ENCODE peak calls at places on chromosomes 2 and 18, in nine cellular contexts. One of them, this sample, is unnamed.

GRCh38 chr2:189369566-189369965 is 71.7 kb upstream of the WDR75 start:
- DNase-seq in islet precursor cell: no peak
- DNase-seq in pancreas: no peak
- DNase-seq in activated naive CD4-positive, alpha-beta T cell treated with anti-CD3 and anti-CD28 coated beads, Interleukin-2, amount 10 ng/mL, durations not matched to agents 7 days and 5 days: no peak
- DNase-seq in NCI-H1105: no peak
- DNase-seq in CD4-positive, alpha-beta T cell: no peak
- DNase-seq in mammary epithelial cell: peak
- DNase-seq in anterior cingulate cortex: no peak
- DNase-seq in activated CD4-positive, alpha-beta T cell treated with anti-CD3 and anti-CD28 coated beads, Interleukin-2, amount 50 U/mL, for 24 hours: no peak
- DNase-seq in this sample: peak

GRCh38 chr2:117935954-117936353 is 77.9 kb downstream of the CCDC93 start:
- DNase-seq in pancreas: no peak
- DNase-seq in islet precursor cell: peak
- DNase-seq in NCI-H1105: no peak
- DNase-seq in activated CD4-positive, alpha-beta T cell treated with anti-CD3 and anti-CD28 coated beads, Interleukin-2, amount 50 U/mL, for 24 hours: no peak
- DNase-seq in anterior cingulate cortex: no peak
- DNase-seq in activated naive CD4-positive, alpha-beta T cell treated with anti-CD3 and anti-CD28 coated beads, Interleukin-2, amount 10 ng/mL, durations not matched to agents 7 days and 5 days: no peak
- DNase-seq in CD4-positive, alpha-beta T cell: no peak
- DNase-seq in mammary epithelial cell: no peak
- DNase-seq in this sample: no peak

GRCh38 chr2:67797801-67798535 is 264.8 kb downstream of the C1D start:
- DNase-seq in activated naive CD4-positive, alpha-beta T cell treated with anti-CD3 and anti-CD28 coated beads, Interleukin-2, amount 10 ng/mL, durations not matched to agents 7 days and 5 days: no peak
- DNase-seq in CD4-positive, alpha-beta T cell: no peak
- DNase-seq in mammary epithelial cell: peak
- DNase-seq in islet precursor cell: no peak
- DNase-seq in NCI-H1105: peak
- DNase-seq in pancreas: no peak
- DNase-seq in activated CD4-positive, alpha-beta T cell treated with anti-CD3 and anti-CD28 coated beads, Interleukin-2, amount 50 U/mL, for 24 hours: no peak
- DNase-seq in anterior cingulate cortex: no peak
- DNase-seq in this sample: peak

GRCh38 chr18:75836516-75836915 is 409.0 kb upstream of the SMIM21 start:
- DNase-seq in activated naive CD4-positive, alpha-beta T cell treated with anti-CD3 and anti-CD28 coated beads, Interleukin-2, amount 10 ng/mL, durations not matched to agents 7 days and 5 days: no peak
- DNase-seq in CD4-positive, alpha-beta T cell: no peak
- DNase-seq in NCI-H1105: no peak
- DNase-seq in mammary epithelial cell: no peak
- DNase-seq in anterior cingulate cortex: no peak
- DNase-seq in pancreas: no peak
- DNase-seq in activated CD4-positive, alpha-beta T cell treated with anti-CD3 and anti-CD28 coated beads, Interleukin-2, amount 50 U/mL, for 24 hours: no peak
- DNase-seq in islet precursor cell: no peak
- DNase-seq in this sample: no peak

GRCh38 chr2:101400048-101400447 is 12.7 kb upstream of the CREG2 start:
- DNase-seq in CD4-positive, alpha-beta T cell: no peak
- DNase-seq in pancreas: no peak
- DNase-seq in mammary epithelial cell: peak
- DNase-seq in NCI-H1105: no peak
- DNase-seq in islet precursor cell: no peak
- DNase-seq in activated CD4-positive, alpha-beta T cell treated with anti-CD3 and anti-CD28 coated beads, Interleukin-2, amount 50 U/mL, for 24 hours: no peak
- DNase-seq in anterior cingulate cortex: no peak
- DNase-seq in activated naive CD4-positive, alpha-beta T cell treated with anti-CD3 and anti-CD28 coated beads, Interleukin-2, amount 10 ng/mL, durations not matched to agents 7 days and 5 days: no peak
- DNase-seq in this sample: peak

GRCh38 chr2:207075456-207075855 is 90.3 kb downstream of the KLF7 start:
- DNase-seq in islet precursor cell: no peak
- DNase-seq in pancreas: no peak
- DNase-seq in activated CD4-positive, alpha-beta T cell treated with anti-CD3 and anti-CD28 coated beads, Interleukin-2, amount 50 U/mL, for 24 hours: no peak
- DNase-seq in anterior cingulate cortex: no peak
- DNase-seq in mammary epithelial cell: no peak
- DNase-seq in NCI-H1105: no peak
- DNase-seq in CD4-positive, alpha-beta T cell: no peak
- DNase-seq in activated naive CD4-positive, alpha-beta T cell treated with anti-CD3 and anti-CD28 coated beads, Interleukin-2, amount 10 ng/mL, durations not matched to agents 7 days and 5 days: no peak
- DNase-seq in this sample: no peak

GRCh38 chr2:42957109-42958035 is 165.0 kb upstream of the HAAO start:
- DNase-seq in activated naive CD4-positive, alpha-beta T cell treated with anti-CD3 and anti-CD28 coated beads, Interleukin-2, amount 10 ng/mL, durations not matched to agents 7 days and 5 days: no peak
- DNase-seq in CD4-positive, alpha-beta T cell: no peak
- DNase-seq in activated CD4-positive, alpha-beta T cell treated with anti-CD3 and anti-CD28 coated beads, Interleukin-2, amount 50 U/mL, for 24 hours: no peak
- DNase-seq in pancreas: no peak
- DNase-seq in islet precursor cell: no peak
- DNase-seq in mammary epithelial cell: peak
- DNase-seq in NCI-H1105: no peak
- DNase-seq in anterior cingulate cortex: no peak
- DNase-seq in this sample: peak

GRCh38 chr2:231415029-231415428 is 19.5 kb downstream of the B3GNT7 start:
- DNase-seq in CD4-positive, alpha-beta T cell: no peak
- DNase-seq in mammary epithelial cell: no peak
- DNase-seq in islet precursor cell: no peak
- DNase-seq in NCI-H1105: no peak
- DNase-seq in activated naive CD4-positive, alpha-beta T cell treated with anti-CD3 and anti-CD28 coated beads, Interleukin-2, amount 10 ng/mL, durations not matched to agents 7 days and 5 days: peak
- DNase-seq in anterior cingulate cortex: no peak
- DNase-seq in activated CD4-positive, alpha-beta T cell treated with anti-CD3 and anti-CD28 coated beads, Interleukin-2, amount 50 U/mL, for 24 hours: no peak
- DNase-seq in pancreas: no peak
- DNase-seq in this sample: no peak

GRCh38 chr2:231300020-231300721 is 95.3 kb upstream of the B3GNT7 start:
- DNase-seq in CD4-positive, alpha-beta T cell: no peak
- DNase-seq in NCI-H1105: no peak
- DNase-seq in mammary epithelial cell: no peak
- DNase-seq in islet precursor cell: no peak
- DNase-seq in activated CD4-positive, alpha-beta T cell treated with anti-CD3 and anti-CD28 coated beads, Interleukin-2, amount 50 U/mL, for 24 hours: no peak
- DNase-seq in anterior cingulate cortex: no peak
- DNase-seq in activated naive CD4-positive, alpha-beta T cell treated with anti-CD3 and anti-CD28 coated beads, Interleukin-2, amount 10 ng/mL, durations not matched to agents 7 days and 5 days: no peak
- DNase-seq in pancreas: peak
- DNase-seq in this sample: peak

GRCh38 chr2:205887637-205888036 is 198.3 kb downstream of the INO80D start:
- DNase-seq in CD4-positive, alpha-beta T cell: no peak
- DNase-seq in pancreas: no peak
- DNase-seq in islet precursor cell: no peak
- DNase-seq in mammary epithelial cell: no peak
- DNase-seq in activated CD4-positive, alpha-beta T cell treated with anti-CD3 and anti-CD28 coated beads, Interleukin-2, amount 50 U/mL, for 24 hours: no peak
- DNase-seq in NCI-H1105: no peak
- DNase-seq in activated naive CD4-positive, alpha-beta T cell treated with anti-CD3 and anti-CD28 coated beads, Interleukin-2, amount 10 ng/mL, durations not matched to agents 7 days and 5 days: no peak
- DNase-seq in anterior cingulate cortex: no peak
- DNase-seq in this sample: no peak

GRCh38 chr2:238700122-238700457 is 147.8 kb upstream of the TWIST2 start:
- DNase-seq in activated naive CD4-positive, alpha-beta T cell treated with anti-CD3 and anti-CD28 coated beads, Interleukin-2, amount 10 ng/mL, durations not matched to agents 7 days and 5 days: no peak
- DNase-seq in anterior cingulate cortex: no peak
- DNase-seq in CD4-positive, alpha-beta T cell: no peak
- DNase-seq in islet precursor cell: peak
- DNase-seq in activated CD4-positive, alpha-beta T cell treated with anti-CD3 and anti-CD28 coated beads, Interleukin-2, amount 50 U/mL, for 24 hours: no peak
- DNase-seq in pancreas: no peak
- DNase-seq in mammary epithelial cell: no peak
- DNase-seq in NCI-H1105: no peak
- DNase-seq in this sample: peak

GRCh38 chr2:110903548-110903947 is 171.2 kb downstream of the ACOXL start:
- DNase-seq in islet precursor cell: no peak
- DNase-seq in mammary epithelial cell: no peak
- DNase-seq in CD4-positive, alpha-beta T cell: no peak
- DNase-seq in activated naive CD4-positive, alpha-beta T cell treated with anti-CD3 and anti-CD28 coated beads, Interleukin-2, amount 10 ng/mL, durations not matched to agents 7 days and 5 days: no peak
- DNase-seq in NCI-H1105: no peak
- DNase-seq in activated CD4-positive, alpha-beta T cell treated with anti-CD3 and anti-CD28 coated beads, Interleukin-2, amount 50 U/mL, for 24 hours: no peak
- DNase-seq in anterior cingulate cortex: no peak
- DNase-seq in pancreas: no peak
- DNase-seq in this sample: no peak

GRCh38 chr2:190805126-190805525 is 75.5 kb upstream of the GLS start:
- DNase-seq in pancreas: no peak
- DNase-seq in activated naive CD4-positive, alpha-beta T cell treated with anti-CD3 and anti-CD28 coated beads, Interleukin-2, amount 10 ng/mL, durations not matched to agents 7 days and 5 days: no peak
- DNase-seq in mammary epithelial cell: no peak
- DNase-seq in anterior cingulate cortex: no peak
- DNase-seq in NCI-H1105: no peak
- DNase-seq in activated CD4-positive, alpha-beta T cell treated with anti-CD3 and anti-CD28 coated beads, Interleukin-2, amount 50 U/mL, for 24 hours: no peak
- DNase-seq in CD4-positive, alpha-beta T cell: no peak
- DNase-seq in islet precursor cell: no peak
- DNase-seq in this sample: no peak

GRCh38 chr18:63302647-63303405 is 16.7 kb downstream of the BCL2 start:
- DNase-seq in pancreas: no peak
- DNase-seq in anterior cingulate cortex: no peak
- DNase-seq in NCI-H1105: no peak
- DNase-seq in islet precursor cell: no peak
- DNase-seq in CD4-positive, alpha-beta T cell: no peak
- DNase-seq in activated CD4-positive, alpha-beta T cell treated with anti-CD3 and anti-CD28 coated beads, Interleukin-2, amount 50 U/mL, for 24 hours: no peak
- DNase-seq in mammary epithelial cell: no peak
- DNase-seq in activated naive CD4-positive, alpha-beta T cell treated with anti-CD3 and anti-CD28 coated beads, Interleukin-2, amount 10 ng/mL, durations not matched to agents 7 days and 5 days: no peak
- DNase-seq in this sample: peak

GRCh38 chr2:33432871-33433270 is 43.6 kb upstream of the RASGRP3 start:
- DNase-seq in activated CD4-positive, alpha-beta T cell treated with anti-CD3 and anti-CD28 coated beads, Interleukin-2, amount 50 U/mL, for 24 hours: no peak
- DNase-seq in mammary epithelial cell: no peak
- DNase-seq in islet precursor cell: no peak
- DNase-seq in activated naive CD4-positive, alpha-beta T cell treated with anti-CD3 and anti-CD28 coated beads, Interleukin-2, amount 10 ng/mL, durations not matched to agents 7 days and 5 days: no peak
- DNase-seq in pancreas: no peak
- DNase-seq in NCI-H1105: no peak
- DNase-seq in anterior cingulate cortex: no peak
- DNase-seq in CD4-positive, alpha-beta T cell: no peak
- DNase-seq in this sample: no peak

GRCh38 chr2:98634406-98635092 is 26.2 kb downstream of the UNC50 start:
- DNase-seq in NCI-H1105: no peak
- DNase-seq in islet precursor cell: peak
- DNase-seq in CD4-positive, alpha-beta T cell: no peak
- DNase-seq in pancreas: no peak
- DNase-seq in anterior cingulate cortex: no peak
- DNase-seq in mammary epithelial cell: peak
- DNase-seq in activated CD4-positive, alpha-beta T cell treated with anti-CD3 and anti-CD28 coated beads, Interleukin-2, amount 50 U/mL, for 24 hours: peak
- DNase-seq in activated naive CD4-positive, alpha-beta T cell treated with anti-CD3 and anti-CD28 coated beads, Interleukin-2, amount 10 ng/mL, durations not matched to agents 7 days and 5 days: peak
- DNase-seq in this sample: peak

GRCh38 chr2:71690876-71691275 is 237.5 kb downstream of the DYSF start:
- DNase-seq in CD4-positive, alpha-beta T cell: no peak
- DNase-seq in islet precursor cell: peak
- DNase-seq in activated CD4-positive, alpha-beta T cell treated with anti-CD3 and anti-CD28 coated beads, Interleukin-2, amount 50 U/mL, for 24 hours: no peak
- DNase-seq in mammary epithelial cell: no peak
- DNase-seq in pancreas: no peak
- DNase-seq in activated naive CD4-positive, alpha-beta T cell treated with anti-CD3 and anti-CD28 coated beads, Interleukin-2, amount 10 ng/mL, durations not matched to agents 7 days and 5 days: no peak
- DNase-seq in NCI-H1105: no peak
- DNase-seq in anterior cingulate cortex: no peak
- DNase-seq in this sample: no peak

GRCh38 chr2:197079832-197080555 is 153.5 kb upstream of the PGAP1 start:
- DNase-seq in pancreas: no peak
- DNase-seq in mammary epithelial cell: no peak
- DNase-seq in activated naive CD4-positive, alpha-beta T cell treated with anti-CD3 and anti-CD28 coated beads, Interleukin-2, amount 10 ng/mL, durations not matched to agents 7 days and 5 days: no peak
- DNase-seq in anterior cingulate cortex: no peak
- DNase-seq in NCI-H1105: peak
- DNase-seq in islet precursor cell: no peak
- DNase-seq in CD4-positive, alpha-beta T cell: no peak
- DNase-seq in activated CD4-positive, alpha-beta T cell treated with anti-CD3 and anti-CD28 coated beads, Interleukin-2, amount 50 U/mL, for 24 hours: no peak
- DNase-seq in this sample: peak

GRCh38 chr2:204274487-204274886 is 270.8 kb upstream of the PARD3B start:
- DNase-seq in pancreas: no peak
- DNase-seq in CD4-positive, alpha-beta T cell: no peak
- DNase-seq in activated CD4-positive, alpha-beta T cell treated with anti-CD3 and anti-CD28 coated beads, Interleukin-2, amount 50 U/mL, for 24 hours: no peak
- DNase-seq in islet precursor cell: no peak
- DNase-seq in mammary epithelial cell: no peak
- DNase-seq in NCI-H1105: no peak
- DNase-seq in activated naive CD4-positive, alpha-beta T cell treated with anti-CD3 and anti-CD28 coated beads, Interleukin-2, amount 10 ng/mL, durations not matched to agents 7 days and 5 days: no peak
- DNase-seq in anterior cingulate cortex: no peak
- DNase-seq in this sample: no peak

GRCh38 chr2:226063704-226064390 is 664.3 kb downstream of the NYAP2 start:
- DNase-seq in NCI-H1105: no peak
- DNase-seq in mammary epithelial cell: peak
- DNase-seq in anterior cingulate cortex: no peak
- DNase-seq in islet precursor cell: no peak
- DNase-seq in activated CD4-positive, alpha-beta T cell treated with anti-CD3 and anti-CD28 coated beads, Interleukin-2, amount 50 U/mL, for 24 hours: no peak
- DNase-seq in pancreas: no peak
- DNase-seq in CD4-positive, alpha-beta T cell: no peak
- DNase-seq in activated naive CD4-positive, alpha-beta T cell treated with anti-CD3 and anti-CD28 coated beads, Interleukin-2, amount 10 ng/mL, durations not matched to agents 7 days and 5 days: no peak
- DNase-seq in this sample: peak